ENCODE peak calls at places on chromosome 17, in five cellular contexts. J is NB4, N is mesendoderm, W is fibroblast of lung, C is left ventricle myocardium inferior. Z is an unnamed sample.

GRCh38 chr17:42706732-42707131 is 24.4 kb downstream of the CNTNAP1 start:
- DNase-seq in J (no peak), N (no peak), W (no peak), C (no peak), Z (no peak)

GRCh38 chr17:13088666-13089065 is 70.8 kb upstream of the ELAC2 start:
- DNase-seq in J (no peak), N (no peak), W (no peak), C (no peak), Z (no peak)

GRCh38 chr17:80786470-80786869 is 205.2 kb upstream of the CHMP6 start:
- DNase-seq in J (no peak), N (no peak), W (no peak), C (no peak), Z (peak; percentile 36)

GRCh38 chr17:17768415-17769088 is 68.2 kb downstream of the SREBF1 start:
- DNase-seq in J (no peak), N (no peak), W (no peak), C (no peak), Z (no peak)

GRCh38 chr17:17496189-17497064 is at the start of gene RASD1:
- DNase-seq in J (peak; percentile 88), N (peak; percentile 87), W (peak; percentile 82), C (peak; percentile 93), Z (peak; percentile 62)

GRCh38 chr17:5557485-5557884 is 26.8 kb downstream of the NLRP1 start:
- DNase-seq in J (no peak), N (no peak), W (peak; percentile 51), C (no peak), Z (peak; percentile 49)

GRCh38 chr17:72507370-72507769 is 386.6 kb downstream of the SOX9 start:
- DNase-seq in J (no peak), N (no peak), W (no peak), C (no peak), Z (no peak)

GRCh38 chr17:48043171-48043570 is 5.0 kb upstream of the NFE2L1 start:
- DNase-seq in J (peak; percentile 78), N (no peak), W (no peak), C (no peak), Z (no peak)

GRCh38 chr17:35423761-35424160 is 8.5 kb downstream of the SLFN12 start:
- DNase-seq in J (no peak), N (no peak), W (peak; percentile 27), C (no peak), Z (no peak)

DNA sequence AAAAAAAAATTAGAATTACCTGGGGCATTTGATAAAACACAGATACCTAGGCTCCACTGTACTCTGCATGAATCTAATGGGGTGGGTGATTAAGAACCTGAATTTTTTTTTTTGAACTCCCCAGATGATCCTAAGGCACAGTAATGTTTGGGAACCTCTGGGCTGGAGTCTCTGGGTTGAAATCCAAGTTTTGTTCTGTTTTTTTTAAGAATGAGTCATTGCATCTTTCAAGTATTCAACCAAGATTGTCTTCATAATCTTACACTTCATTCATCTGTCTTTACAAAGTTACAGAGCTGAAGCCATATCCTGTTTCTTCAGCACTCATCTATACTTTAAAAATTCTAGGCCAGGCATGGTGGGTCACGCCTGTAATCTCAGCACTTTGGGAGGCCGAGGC is 52.6 kb downstream of the PIGL start:
- DNase-seq in J (no peak), N (no peak), W (peak; percentile 86), C (no peak), Z (no peak)
- H3K4me3 ChIP-seq in J (no peak overlapping the region), N (no peak overlapping the region), W (no peak overlapping the region), C (no peak overlapping the region), Z (no peak overlapping the region)

DNA sequence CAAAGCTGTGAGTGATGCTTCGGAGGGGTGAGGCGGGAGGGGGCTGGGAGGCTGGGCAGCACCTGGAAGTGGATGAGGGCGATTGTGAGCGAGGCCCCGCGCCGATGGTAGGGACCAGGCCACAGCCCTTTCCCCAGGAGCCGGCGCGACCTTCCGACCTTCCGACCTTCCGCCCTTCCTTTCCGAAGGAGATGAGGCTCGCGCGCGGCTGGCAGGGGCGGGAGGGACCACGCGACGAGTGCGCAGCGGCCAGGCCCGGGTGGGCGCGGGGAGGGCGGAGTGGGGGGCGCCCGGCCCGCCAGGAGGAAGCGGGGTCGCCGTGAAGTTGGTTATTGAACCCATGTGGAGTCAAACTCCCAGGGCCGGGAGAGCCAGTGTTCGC is 56.5 kb downstream of the RAP1GAP2 start:
- DNase-seq in J (no peak), N (peak; percentile 74), W (no peak), C (no peak), Z (no peak)
- H3K4me3 ChIP-seq in J (no peak overlapping the region), N (peak overlapping the region; percentile 55), W (peak overlapping the region; percentile 2), C (peak overlapping the region; percentile 78), Z (peak overlapping the region; percentile 61)

DNA sequence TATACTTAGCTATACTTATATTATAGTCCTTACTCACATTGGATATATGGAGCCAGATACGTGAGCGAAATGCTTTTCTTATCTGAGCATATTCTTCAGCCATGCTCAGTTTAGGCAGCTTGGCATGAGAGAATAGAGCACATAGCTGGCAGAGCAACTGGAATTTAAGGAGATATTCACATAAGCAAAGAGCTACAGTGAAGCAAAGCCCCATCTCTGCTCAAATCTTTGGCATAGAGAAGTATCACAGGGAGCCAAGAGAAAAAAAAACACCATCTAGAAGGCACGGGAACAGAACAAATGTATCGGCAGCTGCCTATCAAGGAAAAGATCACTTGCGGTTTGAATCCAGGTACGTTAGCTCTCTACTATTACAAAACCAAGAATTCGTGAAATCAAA is 734.2 kb upstream of the KIF2B start:
- DNase-seq in J (no peak), N (no peak), W (no peak), C (no peak), Z (no peak)
- H3K4me3 ChIP-seq in J (no peak overlapping the region), N (no peak overlapping the region), W (no peak overlapping the region), C (no peak overlapping the region), Z (no peak overlapping the region)

GRCh38 chr17:65538679-65539529 is 22.5 kb downstream of the AXIN2 start:
- DNase-seq in J (no peak), N (no peak), W (no peak), C (no peak), Z (no peak)

GRCh38 chr17:65537845-65538678 is 23.4 kb downstream of the AXIN2 start:
- DNase-seq in J (no peak), N (no peak), W (no peak), C (no peak), Z (no peak)

GRCh38 chr17:65535777-65536572 is 25.5 kb downstream of the AXIN2 start:
- DNase-seq in J (no peak), N (no peak), W (no peak), C (no peak), Z (no peak)

GRCh38 chr17:65537343-65537844 is 24.1 kb downstream of the AXIN2 start:
- DNase-seq in J (no peak), N (no peak), W (no peak), C (no peak), Z (no peak)

GRCh38 chr17:65536573-65537342 is 24.7 kb downstream of the AXIN2 start:
- DNase-seq in J (no peak), N (no peak), W (peak; percentile 48), C (no peak), Z (no peak)
- H3K4me3 ChIP-seq in J (no peak overlapping the region), N (no peak overlapping the region), W (no peak overlapping the region), C (no peak overlapping the region), Z (no peak overlapping the region)

DNA sequence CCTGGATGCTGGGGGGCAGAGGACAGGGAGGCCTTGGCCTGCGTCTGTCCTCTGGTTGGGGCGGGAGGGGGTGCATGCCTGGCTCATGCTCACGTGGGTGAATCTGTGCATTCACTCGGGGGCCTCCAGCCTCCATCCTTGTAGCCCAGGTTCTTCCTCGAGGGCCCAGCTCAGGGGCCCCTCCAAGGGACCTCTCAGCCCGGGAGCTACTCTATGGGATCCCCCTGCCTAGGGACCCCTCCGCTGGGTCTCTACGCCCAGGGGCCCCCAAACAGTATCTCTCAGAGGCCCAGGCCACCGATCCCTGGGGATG is 19.7 kb upstream of the C1QL1 start:
- DNase-seq in J (no peak), N (no peak), W (no peak), C (no peak), Z (no peak)
- H3K4me3 ChIP-seq in J (no peak overlapping the region), N (no peak overlapping the region), W (no peak overlapping the region), C (no peak overlapping the region), Z (no peak overlapping the region)

DNA sequence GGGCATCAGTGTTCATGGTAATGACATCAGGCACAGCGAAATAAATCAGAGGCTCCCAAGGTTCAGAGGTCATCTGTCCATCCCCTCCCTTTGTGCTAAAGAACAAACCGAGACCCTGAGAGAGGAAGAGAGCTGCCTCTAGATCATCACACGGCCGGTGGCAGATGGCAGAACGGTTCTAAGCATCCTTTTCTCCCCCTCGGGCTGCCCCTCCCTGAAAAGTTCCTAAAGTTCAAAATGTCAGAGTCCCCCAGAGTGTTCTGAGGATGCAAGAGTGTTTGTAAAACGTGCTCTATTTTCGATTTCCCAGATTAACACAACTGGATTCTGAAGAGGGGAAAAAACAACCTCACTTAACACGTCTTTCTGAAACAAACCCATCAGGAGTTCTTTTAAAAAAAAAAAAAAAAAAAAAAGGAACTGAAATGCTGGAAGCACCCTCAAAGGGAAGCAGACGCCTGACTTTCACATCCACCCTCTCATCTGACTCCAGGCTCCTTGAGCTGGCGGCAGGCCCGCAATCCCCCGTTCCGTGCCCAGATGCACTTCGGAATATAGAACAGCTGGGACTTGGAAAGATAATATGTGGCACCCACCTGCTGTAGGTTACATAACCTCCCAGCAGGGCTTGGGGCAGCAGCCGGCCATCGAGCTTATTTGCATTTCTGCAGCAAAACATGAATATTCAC is 115.5 kb upstream of the SMURF2 start:
- DNase-seq in J (peak; percentile 25), N (no peak), W (no peak), C (peak; percentile 54), Z (no peak)
- H3K4me3 ChIP-seq in J (no peak overlapping the region), N (no peak overlapping the region), W (no peak overlapping the region), C (peak overlapping the region; percentile 72), Z (peak overlapping the region; percentile 27)

GRCh38 chr17:29283496-29283895 is 10.5 kb downstream of the NUFIP2 start:
- DNase-seq in J (no peak), N (peak; percentile 10), W (no peak), C (no peak), Z (no peak)
- H3K4me3 ChIP-seq in J (peak overlapping the region; percentile 51), N (no peak overlapping the region), W (no peak overlapping the region), C (peak overlapping the region; percentile 11), Z (no peak overlapping the region)